ENCODE peak calls at places on chromosomes 1 and 21, in six cellular contexts. L is GM23338, Z is PC-3, E is PC-9, K is GM23248, S is SK-N-SH. B is an unnamed sample. For H3K9me2 and H3F3A, the result is how much of the 10 kb centered on the place peaks cover.

GRCh38 chr1:5891736-5892135 is 100.5 kb downstream of the NPHP4 start:
- DNase-seq in S (no peak), L (no peak), K (peak), E (no peak), Z (no peak), B (no peak)

GRCh38 chr1:203340112-203340804 is 10.7 kb downstream of the FMOD start:
- DNase-seq in L (peak), K (peak), E (peak), Z (peak), S (peak), B (peak)

GRCh38 chr1:46062651-46063319 is 69.6 kb downstream of the PIK3R3 start:
- DNase-seq in Z (no peak), S (no peak), K (peak), E (no peak), L (no peak), B (peak)

GRCh38 chr1:224528900-224529299 is 87.2 kb upstream of the CNIH3 start:
- DNase-seq in S (no peak), L (no peak), Z (peak), E (peak), K (peak), B (no peak)

GRCh38 chr1:67850611-67851075 is 17.4 kb upstream of the GNG12 start:
- DNase-seq in S (no peak), L (no peak), Z (peak), K (peak), E (peak), B (no peak)

GRCh38 chr21:23401278-23401677 is 2206.0 kb downstream of the MRPL39 start:
- DNase-seq in L (peak), Z (peak), E (no peak), K (no peak), S (peak), B (peak)

GRCh38 chr1:52665173-52666020 is 32.4 kb downstream of the SHISAL2A start:
- DNase-seq in E (no peak), S (no peak), Z (no peak), L (no peak), K (no peak), B (no peak)

GRCh38 chr1:212247179-212247721 is 38.0 kb upstream of the PPP2R5A start:
- DNase-seq in L (no peak), E (no peak), Z (no peak), K (peak), S (no peak), B (no peak)

GRCh38 chr1:145692785-145693443 is 14.3 kb downstream of the PDZK1 start:
- DNase-seq in L (no peak), E (no peak), S (no peak), K (no peak), Z (no peak), B (no peak)

GRCh38 chr1:70334436-70334835 is 20.1 kb downstream of the ANKRD13C start:
- DNase-seq in Z (no peak), K (no peak), L (no peak), S (no peak), E (no peak), B (no peak)

GRCh38 chr1:158019177-158019868 is 25.9 kb downstream of the KIRREL1 start:
- DNase-seq in L (peak), Z (peak), K (peak), S (no peak), E (peak), B (no peak)

GRCh38 chr1:182615468-182616129 is 11.4 kb upstream of the RGS16 start:
- DNase-seq in L (peak), K (peak), S (peak), E (no peak), Z (no peak), B (no peak)

DNA sequence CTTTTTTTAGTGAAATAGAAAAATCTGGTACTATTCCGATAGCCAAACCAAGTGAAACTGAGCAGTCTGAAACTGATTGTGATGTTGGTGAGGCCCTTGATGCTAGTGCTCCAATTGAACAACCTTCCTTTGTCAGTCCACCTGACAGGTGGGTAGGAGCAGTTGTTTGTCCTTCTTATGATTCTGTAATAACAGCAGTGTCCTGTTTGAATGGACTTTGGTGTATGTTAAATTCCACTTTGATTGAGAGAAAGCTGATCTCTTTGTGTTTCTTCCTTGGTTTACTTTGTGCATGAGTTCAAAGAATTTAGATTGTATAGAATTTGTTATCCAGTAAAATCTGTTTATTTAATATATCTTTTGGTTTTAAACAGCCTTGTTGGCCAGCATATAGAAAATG is 24.3 kb downstream of the SUCO start:
- DNase-seq in Z (no peak), L (no peak), E (no peak), S (no peak), K (no peak), B (no peak)
- H3K9me2 ChIP-seq in Z (under half), L (under half), E (under half), S (under half), K (under half), B (under half)

DNA sequence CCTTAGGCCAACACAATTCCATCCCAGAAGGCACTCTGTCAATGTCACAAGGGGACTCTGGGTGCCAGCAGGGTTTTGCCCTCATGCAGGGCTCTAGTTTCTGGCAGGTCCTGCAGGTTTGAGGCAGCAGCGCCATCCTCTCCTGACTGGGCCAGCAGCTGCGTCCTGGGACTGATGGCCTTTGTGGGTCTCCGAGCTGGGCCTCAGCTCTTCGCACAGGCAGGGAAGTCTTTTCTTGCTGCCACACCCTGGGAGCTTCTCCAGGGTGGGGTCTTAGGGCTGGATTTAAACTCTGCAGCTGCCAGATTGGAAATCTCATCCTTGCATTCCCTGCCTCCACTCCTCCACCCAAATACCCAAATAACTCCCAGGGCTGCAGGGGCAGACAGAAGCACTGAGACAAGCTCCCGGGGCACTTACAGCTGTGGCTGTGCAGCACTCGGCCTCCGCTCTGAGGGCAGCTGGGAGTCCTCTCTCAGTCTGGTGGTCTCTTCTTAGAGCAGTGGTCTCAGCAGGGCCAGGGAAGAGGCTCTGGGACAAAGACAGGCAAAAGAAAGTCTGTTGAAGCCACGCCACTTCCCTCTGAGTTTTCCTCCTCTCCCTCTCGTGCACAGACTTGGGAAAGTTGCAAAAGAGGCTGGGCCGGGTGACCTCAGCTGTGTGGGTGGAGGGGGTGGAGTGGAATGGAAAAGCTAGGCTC is at the start of gene RAB7B:
- DNase-seq in E (no peak), L (no peak), K (peak), S (no peak), Z (peak), B (no peak)
- H3F3A ChIP-seq in E (under half), L (under half), K (under half), S (under half), Z (under half), B (under half)

GRCh38 chr1:227760377-227760776 is 25.1 kb downstream of the SNAP47 start:
- DNase-seq in L (no peak), Z (no peak), S (no peak), K (no peak), E (no peak), B (no peak)

GRCh38 chr1:227764019-227764391 is 28.8 kb downstream of the SNAP47 start:
- DNase-seq in Z (peak), K (peak), E (peak), S (no peak), L (no peak), B (no peak)

GRCh38 chr1:227763246-227764018 is 28.2 kb downstream of the SNAP47 start:
- DNase-seq in E (no peak), K (no peak), L (no peak), Z (no peak), S (no peak), B (no peak)

GRCh38 chr1:227761621-227762230 is 26.5 kb downstream of the SNAP47 start:
- DNase-seq in K (no peak), Z (no peak), S (no peak), E (no peak), L (no peak), B (no peak)

GRCh38 chr1:227762231-227762911 is 27.1 kb downstream of the SNAP47 start:
- DNase-seq in L (peak), S (peak), E (peak), Z (peak), K (peak), B (peak)
- H3K27ac ChIP-seq in L (no peak), S (no peak), E (peak), Z (peak), K (no peak), B (peak)

DNA sequence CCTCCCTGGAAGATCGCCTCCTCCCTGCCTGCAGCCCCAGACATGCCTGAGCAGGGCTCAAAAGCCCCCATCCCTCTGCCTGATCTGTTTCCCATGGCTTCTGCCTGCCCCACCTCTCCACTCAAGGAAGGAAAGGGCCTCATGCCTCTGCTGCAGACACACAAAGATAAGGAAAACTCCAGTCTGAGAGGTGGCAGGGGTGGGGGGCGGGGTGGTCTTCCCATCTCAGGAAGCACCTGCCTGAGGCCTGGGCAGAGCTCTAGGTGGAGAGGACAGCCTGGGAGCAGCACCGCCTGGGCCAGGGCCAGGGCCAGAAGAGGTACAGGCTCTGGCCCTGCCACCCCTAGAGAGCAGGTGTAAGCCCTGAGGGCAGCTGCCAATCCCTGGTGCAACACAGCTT is 4.1 kb upstream of the GJB3 start:
- DNase-seq in L (no peak), K (no peak), Z (no peak), E (no peak), S (no peak), B (no peak)
- H3K9me2 ChIP-seq in L (under half), K (under half), Z (under half), E (under half), S (under half), B (under half)